ENCODE peak calls at places on chromosomes 1 and 21, in six cellular contexts. X, U, N, C, M and R are unnamed samples.

GRCh38 chr1:68819190-68819829 is 322.4 kb upstream of the DEPDC1 start:
- DNase-seq in X (no peak), U (no peak), N (no peak), C (no peak), M (no peak), R (peak; percentile 28)

GRCh38 chr1:204314209-204314892 is 45.4 kb downstream of the PLEKHA6 start:
- DNase-seq in X (no peak), U (no peak), N (no peak), C (no peak), M (no peak), R (peak; percentile 52)

GRCh38 chr21:33109574-33110339 is 39.8 kb downstream of the OLIG1 start:
- DNase-seq in X (no peak), U (no peak), N (no peak), C (no peak), M (no peak), R (peak; percentile 6)

GRCh38 chr1:19448491-19449439 is 36.6 kb downstream of the CAPZB start:
- DNase-seq in X (peak; percentile 84), U (peak; percentile 38), N (peak; percentile 62), C (peak; percentile 51), M (no peak), R (peak; percentile 87)

GRCh38 chr1:93219443-93219842 is 38.9 kb downstream of the CCDC18 start:
- DNase-seq in X (no peak), U (peak; percentile 25), N (no peak), C (no peak), M (no peak), R (no peak)

GRCh38 chr1:201771466-201771865 is 57.5 kb upstream of the IPO9 start:
- DNase-seq in X (no peak), U (no peak), N (no peak), C (no peak), M (no peak), R (peak; percentile 53)

GRCh38 chr1:235275836-235276235 is 52.1 kb downstream of the ARID4B start:
- DNase-seq in X (no peak), U (no peak), N (no peak), C (no peak), M (no peak), R (no peak)

GRCh38 chr1:29805122-29805895 is 569.0 kb downstream of the PTPRU start:
- DNase-seq in X (peak; percentile 45), U (no peak), N (no peak), C (no peak), M (no peak), R (no peak)

GRCh38 chr21:39125752-39126485 is 57.3 kb downstream of the PSMG1 start:
- DNase-seq in X (no peak), U (no peak), N (no peak), C (peak; percentile 51), M (peak; percentile 30), R (peak; percentile 76)

GRCh38 chr21:38729745-38730401 is 75.9 kb upstream of the ETS2 start:
- DNase-seq in X (no peak), U (no peak), N (no peak), C (no peak), M (no peak), R (peak; percentile 44)

GRCh38 chr1:14698206-14698605 is 99.7 kb downstream of the KAZN start:
- DNase-seq in X (no peak), U (no peak), N (no peak), C (no peak), M (no peak), R (no peak)

GRCh38 chr1:45490121-45490622 is 791 bp downstream of the TESK2 start:
- DNase-seq in X (no peak), U (no peak), N (no peak), C (no peak), M (no peak), R (no peak)

GRCh38 chr21:45379171-45379900 is 25.6 kb upstream of the COL18A1 start:
- DNase-seq in X (peak; percentile 62), U (no peak), N (peak; percentile 8), C (no peak), M (no peak), R (no peak)

DNA sequence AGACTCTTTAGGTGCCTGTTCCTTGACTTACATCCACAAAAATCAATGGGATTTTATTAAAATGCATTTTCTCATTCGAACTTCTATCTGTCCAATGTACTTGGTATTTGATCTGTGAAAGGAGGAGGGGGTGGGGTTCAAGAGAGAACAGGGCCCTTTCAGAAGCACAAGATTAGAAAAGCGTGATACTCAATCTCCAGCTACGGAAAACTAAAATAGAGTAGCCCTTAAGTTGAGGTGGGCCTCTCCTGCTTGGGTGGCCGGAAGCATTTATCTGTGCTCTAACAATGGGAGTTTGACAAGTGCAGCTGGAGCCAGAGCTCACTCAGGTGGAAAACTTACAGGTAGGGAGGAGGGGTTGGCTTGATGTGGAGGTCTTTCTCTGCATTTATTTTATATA is 462 bp upstream of the RXRG start:
- DNase-seq in X (no peak), U (no peak), N (no peak), C (no peak), M (no peak), R (no peak)
- H3K4me3 ChIP-seq in X (peak overlapping the region; percentile 21), U (no peak overlapping the region), N (peak overlapping the region; percentile 70), C (no peak overlapping the region), M (peak overlapping the region; percentile 11), R (no peak overlapping the region)

GRCh38 chr1:104120488-104120887 is 370.8 kb downstream of the AMY1C start:
- DNase-seq in X (no peak), U (no peak), N (no peak), C (no peak), M (no peak), R (no peak)
- TF ChIP-seq CTCF in X (no peak), U (no peak), N (no peak), C (no peak), M (peak; percentile 42), R (no peak)

GRCh38 chr1:206717237-206717989 is 32.7 kb downstream of the MAPKAPK2 start:
- DNase-seq in X (no peak), U (no peak), N (no peak), C (peak; percentile 42), M (no peak), R (no peak)

GRCh38 chr1:206715120-206715519 is 30.4 kb downstream of the MAPKAPK2 start:
- DNase-seq in X (no peak), U (no peak), N (no peak), C (no peak), M (no peak), R (no peak)

GRCh38 chr1:206715552-206716518 is 31.1 kb downstream of the MAPKAPK2 start:
- DNase-seq in X (no peak), U (no peak), N (no peak), C (no peak), M (no peak), R (no peak)

GRCh38 chr1:206714331-206715058 is 29.8 kb downstream of the MAPKAPK2 start:
- DNase-seq in X (no peak), U (no peak), N (no peak), C (peak; percentile 50), M (no peak), R (peak; percentile 55)

GRCh38 chr1:206716519-206717236 is 32.0 kb downstream of the MAPKAPK2 start:
- DNase-seq in X (no peak), U (no peak), N (no peak), C (no peak), M (no peak), R (peak; percentile 31)
- H3K4me3 ChIP-seq in X (no peak overlapping the region), U (no peak overlapping the region), N (no peak overlapping the region), C (no peak overlapping the region), M (no peak overlapping the region), R (no peak overlapping the region)

GRCh38 chr21:40386301-40386911 is 460.6 kb downstream of the DSCAM start:
- DNase-seq in X (peak; percentile 84), U (no peak), N (peak; percentile 48), C (peak; percentile 34), M (no peak), R (peak; percentile 66)
- TF ChIP-seq CTCF in X (peak; percentile 73), U (peak; percentile 34), N (peak; percentile 34), C (peak; percentile 79), M (peak; percentile 88), R (peak; percentile 95)

DNA sequence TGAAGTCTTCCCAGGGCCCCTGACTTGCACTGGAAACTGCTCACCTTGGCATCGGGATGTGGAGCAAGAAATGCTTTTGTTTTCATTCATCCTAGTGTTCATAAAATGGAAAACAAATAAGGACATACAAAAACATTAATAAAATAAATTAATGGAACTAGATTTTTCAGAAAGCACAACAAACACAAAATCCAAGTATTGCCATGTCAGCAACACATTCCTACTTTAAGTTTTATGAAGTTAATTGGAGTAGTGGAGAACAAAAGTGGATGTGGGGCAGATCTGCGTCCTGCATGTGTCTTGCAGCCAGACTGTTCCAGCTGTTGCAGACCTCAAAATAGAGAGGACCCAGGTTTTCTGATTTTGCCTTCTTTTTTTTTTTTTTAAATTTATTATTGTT is 32.9 kb downstream of the PRMT2 start:
- DNase-seq in X (no peak), U (no peak), N (no peak), C (no peak), M (no peak), R (no peak)
- H3K4me3 ChIP-seq in X (no peak overlapping the region), U (peak overlapping the region; percentile 72), N (no peak overlapping the region), C (no peak overlapping the region), M (peak overlapping the region; percentile 53), R (peak overlapping the region; percentile 60)

DNA sequence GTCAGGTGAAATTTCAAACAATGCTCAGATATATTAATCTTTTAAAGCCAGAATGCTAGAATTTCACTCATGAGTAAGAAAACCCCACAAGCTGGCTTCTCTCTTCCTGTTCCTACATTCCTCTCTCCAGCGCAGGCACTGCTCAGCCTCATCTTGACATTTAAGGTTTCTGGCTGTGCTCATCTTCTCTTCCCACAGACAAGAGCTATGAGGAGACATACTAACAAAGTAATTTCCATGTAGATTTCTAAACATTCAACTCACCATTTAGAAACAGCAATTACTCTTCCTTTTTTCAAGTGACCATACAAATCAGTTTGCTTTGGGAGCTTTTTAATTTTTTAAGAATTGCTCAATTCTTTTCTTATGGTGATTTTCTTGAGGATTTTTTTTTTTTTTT is 7.8 kb upstream of the LRRC8D start:
- DNase-seq in X (no peak), U (no peak), N (no peak), C (no peak), M (no peak), R (no peak)
- TF ChIP-seq CTCF in X (no peak), U (no peak), N (no peak), C (no peak), M (no peak), R (no peak)